ENCODE peak calls at places on chromosomes 7 and 10, in four cellular contexts. C, E, G and I are unnamed samples.

GRCh38 chr7:46006212-46006611 is 85.1 kb upstream of the IGFBP3 start:
- DNase-seq in C (no peak), G (no peak), E (no peak), I (no peak)

GRCh38 chr7:64618785-64619456 is 47.0 kb upstream of the ZNF107 start:
- DNase-seq in G (no peak), E (peak; percentile 81), C (no peak), I (peak; percentile 65)

GRCh38 chr7:101940151-101940550 is 122.7 kb downstream of the CUX1 start:
- DNase-seq in G (no peak), E (no peak), C (no peak), I (no peak)

GRCh38 chr7:120360918-120361317 is 87.9 kb downstream of the KCND2 start:
- DNase-seq in C (peak; percentile 61), G (no peak), E (no peak), I (no peak)

GRCh38 chr7:132353902-132354301 is 222.4 kb downstream of the PLXNA4 start:
- DNase-seq in E (no peak), G (no peak), C (no peak), I (no peak)

GRCh38 chr7:15248514-15248913 is 313.3 kb downstream of the AGMO start:
- DNase-seq in E (no peak), C (no peak), G (no peak), I (no peak)

GRCh38 chr7:149620961-149621360 is 123.4 kb upstream of the ZNF746 start:
- DNase-seq in E (no peak), C (no peak), G (no peak), I (no peak)

GRCh38 chr7:140607441-140607989 is 33.1 kb downstream of the DENND2A start:
- DNase-seq in G (no peak), C (no peak), E (no peak), I (no peak)

GRCh38 chr7:24653316-24654085 is 80.2 kb downstream of the PALS2 start:
- DNase-seq in E (no peak), C (no peak), G (no peak), I (no peak)

GRCh38 chr7:12583181-12583580 is 12.7 kb downstream of the SCIN start:
- DNase-seq in G (no peak), C (no peak), E (no peak), I (no peak)

GRCh38 chr10:91164520-91165065 is 55.9 kb upstream of the PCGF5 start:
- DNase-seq in C (no peak), E (peak; percentile 5), G (no peak), I (no peak)

GRCh38 chr7:27145167-27145883 is 1.8 kb upstream of the HOXA5 start:
- DNase-seq in C (no peak), E (no peak), G (peak; percentile 20), I (no peak)

GRCh38 chr7:132519936-132520335 is 56.3 kb downstream of the PLXNA4 start:
- DNase-seq in G (no peak), E (no peak), C (no peak), I (no peak)

DNA sequence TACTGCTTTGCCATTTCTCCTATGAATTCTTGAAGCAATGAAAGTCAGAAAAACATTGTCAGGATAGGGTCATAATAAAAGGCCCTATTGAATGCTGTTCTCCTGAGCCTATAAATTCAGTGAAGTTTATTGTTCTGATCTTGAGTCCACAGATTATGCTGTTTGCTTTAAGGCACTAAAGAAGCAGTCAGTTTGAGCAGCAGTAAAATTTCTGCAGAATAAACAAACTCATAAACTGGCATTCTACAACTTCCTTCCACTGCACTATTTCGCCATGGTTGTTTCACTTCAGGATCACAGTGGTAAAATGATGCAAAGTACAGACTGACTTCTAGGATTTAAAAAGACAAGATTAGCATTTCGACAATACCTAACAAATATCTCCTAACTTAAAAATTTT is 503.2 kb downstream of the SH2D4B start:
- DNase-seq in E (no peak), G (no peak), C (no peak), I (no peak)
- TF ChIP-seq SP1 in E (no peak), G (no peak), C (no peak), I (no peak)

GRCh38 chr7:69609901-69610674 is 11.8 kb downstream of the AUTS2 start:
- DNase-seq in G (no peak), E (no peak), C (no peak), I (no peak)
- TF ChIP-seq NR2C2 in G (no peak), E (no peak), C (no peak), I (no peak)

GRCh38 chr7:104971290-104972071 is 42.5 kb upstream of the KMT2E start:
- DNase-seq in E (no peak), G (no peak), C (no peak), I (peak; percentile 47)
- TF ChIP-seq SP1 in E (no peak), G (no peak), C (no peak), I (no peak)

DNA sequence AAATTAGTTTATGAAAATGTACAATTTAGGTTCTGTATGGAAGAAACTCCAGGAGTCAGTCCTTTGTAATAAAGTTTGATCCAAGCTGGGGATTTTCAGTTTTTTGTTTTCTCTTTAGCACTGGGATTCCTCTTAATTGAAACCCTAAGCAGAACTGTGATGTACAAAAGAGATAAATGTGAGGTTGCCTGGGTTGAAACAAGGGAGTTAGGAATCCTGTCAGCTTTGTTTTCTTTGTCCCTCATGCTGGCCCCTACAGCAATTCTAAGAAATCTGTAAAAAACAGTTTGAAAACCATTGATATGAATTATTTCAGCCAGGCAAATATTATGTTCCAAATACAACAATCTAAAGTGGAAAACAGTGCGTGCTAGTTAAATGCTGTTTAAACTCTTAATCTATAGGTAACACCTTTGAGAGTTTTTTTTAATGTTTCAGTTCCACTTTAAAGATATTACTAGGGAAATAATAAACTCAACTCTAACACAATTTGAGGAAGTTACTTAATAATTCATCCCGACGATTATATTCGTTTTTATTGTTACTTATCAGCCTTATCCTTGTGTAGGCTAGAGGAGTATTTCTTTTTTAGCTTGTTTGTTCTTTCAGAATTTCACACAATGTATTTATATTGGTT is 65.3 kb downstream of the SGCE start:
- DNase-seq in C (no peak), G (no peak), E (no peak), I (no peak)
- TF ChIP-seq NR2C2 in C (no peak), G (no peak), E (no peak), I (no peak)

DNA sequence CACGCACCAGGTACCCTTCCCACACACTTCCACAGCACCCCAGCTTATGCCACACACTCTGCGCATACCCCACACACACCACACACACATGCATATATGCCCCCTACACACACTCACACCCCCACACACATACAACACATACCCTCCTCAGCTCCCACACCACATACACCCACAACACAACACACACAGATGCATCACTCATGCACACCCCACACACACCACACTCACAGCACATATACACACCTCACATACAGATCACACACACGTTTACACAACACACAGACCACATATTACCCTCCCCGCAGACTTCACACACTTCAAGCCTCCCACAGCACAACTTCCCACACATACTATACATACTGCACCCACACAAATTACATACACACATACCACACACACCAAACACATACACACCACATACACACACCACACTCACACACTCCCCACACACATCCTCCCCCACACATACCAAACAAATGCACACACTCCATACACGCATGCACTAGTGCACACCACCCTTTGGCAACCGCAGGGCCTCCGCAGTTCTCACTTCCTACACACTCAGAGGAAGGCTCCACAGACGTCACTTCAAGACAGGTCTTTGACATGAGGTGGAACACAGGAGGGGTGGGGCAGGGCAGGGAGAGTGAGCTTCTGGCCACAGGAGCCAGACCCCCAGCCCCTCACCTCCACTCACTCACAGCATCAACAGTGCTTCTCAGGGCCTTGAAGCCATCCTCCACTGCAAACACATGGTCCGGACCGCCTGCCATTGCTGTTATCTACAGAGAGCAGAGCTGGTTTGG is 18.5 kb upstream of the ANTXRL start:
- DNase-seq in E (no peak), C (peak; percentile 25), G (no peak), I (no peak)
- TF ChIP-seq SP1 in E (no peak), C (no peak), G (no peak), I (no peak)

GRCh38 chr7:128931186-128931798 is 6.4 kb upstream of the IRF5 start:
- DNase-seq in G (no peak), C (no peak), E (no peak), I (no peak)

GRCh38 chr7:128934361-128935352 is 3.1 kb upstream of the IRF5 start:
- DNase-seq in E (no peak), G (no peak), C (peak; percentile 66), I (no peak)

GRCh38 chr7:128936798-128937197 is 929 bp upstream of the IRF5 start:
- DNase-seq in E (no peak), G (no peak), C (no peak), I (no peak)

GRCh38 chr7:128931965-128932861 is 5.5 kb upstream of the IRF5 start:
- DNase-seq in C (no peak), G (no peak), E (no peak), I (no peak)

DNA sequence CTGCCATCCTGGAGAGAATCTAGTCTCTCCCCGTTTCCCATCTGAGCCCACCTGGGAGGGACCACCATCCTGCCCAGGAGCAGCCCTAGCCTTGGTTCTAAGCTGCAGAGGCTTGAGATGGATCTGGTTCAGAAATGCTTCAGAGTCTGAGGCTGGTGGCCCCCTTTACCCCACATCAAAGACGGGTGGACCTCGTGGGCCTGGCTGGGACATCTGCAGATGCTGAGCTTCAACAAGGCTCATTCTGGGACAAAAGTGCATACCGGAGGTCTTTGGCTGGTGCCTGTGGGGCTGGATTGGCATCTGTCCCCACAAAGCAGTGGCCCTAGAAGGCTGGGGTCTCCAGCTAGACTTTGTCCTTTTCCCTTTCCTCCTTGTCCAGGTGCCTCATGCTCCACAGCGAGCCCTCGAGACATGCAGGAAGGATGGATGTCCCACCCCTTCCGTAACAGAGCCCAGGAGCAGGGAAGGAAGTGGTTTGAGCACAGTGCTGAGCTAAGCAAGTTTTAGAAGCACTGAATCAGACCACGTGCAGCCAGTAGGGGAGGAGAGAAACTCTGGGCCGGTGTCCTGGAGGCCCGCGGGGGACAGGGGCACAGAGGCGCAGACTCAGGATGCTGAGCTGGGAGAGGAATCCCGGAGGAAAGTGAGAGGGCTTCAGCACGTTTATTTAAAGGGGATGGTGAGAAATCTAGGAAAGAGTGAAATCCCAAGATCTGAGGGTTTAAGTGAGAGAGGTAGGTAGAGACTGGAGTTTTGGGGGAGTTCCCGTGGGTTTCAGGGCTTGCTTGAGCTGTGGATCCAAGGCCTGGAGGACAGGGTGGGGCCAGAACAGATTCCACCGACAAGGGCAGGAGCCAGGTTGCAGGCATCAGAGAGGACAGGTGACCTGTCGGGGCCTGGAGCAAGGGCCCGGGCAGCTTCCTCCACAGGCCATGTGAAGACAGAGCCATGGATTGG is 4.6 kb upstream of the IRF5 start:
- DNase-seq in C (peak; percentile 71), G (no peak), E (no peak), I (no peak)
- TF ChIP-seq NR2C2 in C (no peak), G (no peak), E (no peak), I (no peak)

GRCh38 chr10:49285232-49285631 is 13.7 kb upstream of the C10orf71 start:
- DNase-seq in G (no peak), C (no peak), E (no peak), I (no peak)

GRCh38 chr10:49284356-49284755 is 14.6 kb upstream of the C10orf71 start:
- DNase-seq in C (no peak), E (no peak), G (no peak), I (no peak)

GRCh38 chr10:49288341-49289065 is 10.5 kb upstream of the C10orf71 start:
- DNase-seq in C (no peak), E (no peak), G (no peak), I (no peak)

GRCh38 chr10:49287689-49288340 is 11.2 kb upstream of the C10orf71 start:
- DNase-seq in E (no peak), C (no peak), G (no peak), I (no peak)

DNA sequence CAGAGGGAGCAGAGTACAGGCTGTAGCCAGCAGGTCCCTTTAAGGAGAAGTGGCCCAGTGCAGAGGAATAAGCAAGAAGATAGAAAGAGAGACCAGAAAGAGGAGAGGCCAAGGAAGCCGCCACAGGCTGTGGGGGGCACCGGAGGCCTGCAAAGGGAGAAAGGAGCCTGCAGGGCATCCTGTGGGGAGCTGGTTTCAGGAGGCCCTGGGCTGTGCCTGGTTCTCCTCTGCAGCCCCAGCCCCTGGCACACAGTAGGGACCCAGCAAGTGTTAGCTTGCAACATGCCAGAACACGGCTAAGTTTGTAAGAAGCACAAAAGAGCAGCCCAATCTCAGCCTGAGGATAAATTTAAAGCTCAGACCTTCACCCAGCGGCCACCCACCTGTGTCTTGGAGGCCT is 12.3 kb upstream of the C10orf71 start:
- DNase-seq in G (no peak), C (no peak), E (no peak), I (no peak)
- TF ChIP-seq SP1 in G (no peak), C (no peak), E (no peak), I (no peak)